ENCODE peak calls at places on chromosomes 12 and 14, in four cellular contexts. O is WTC11, U is K562, S is HepG2. E is an unnamed sample.

GRCh38 chr14:38197001-38197760 is 10.5 kb upstream of the SSTR1 start:
- DNase-seq in O (no peak), U (no peak), S (no peak), E (no peak)

GRCh38 chr12:115485967-115486366 is 791.5 kb downstream of the MED13L start:
- DNase-seq in S (no peak), O (no peak), U (no peak), E (no peak)

GRCh38 chr14:61227893-61228591 is 53.1 kb downstream of the TMEM30B start:
- DNase-seq in S (no peak), U (no peak), O (no peak), E (no peak)

GRCh38 chr12:2856901-2857495 is at the start of gene TEX52:
- DNase-seq in U (no peak), O (peak; percentile 51), S (peak; percentile 22), E (no peak)

GRCh38 chr14:70642313-70643235 is 858 bp downstream of the TTC9 start:
- DNase-seq in O (peak; percentile 29), U (no peak), S (no peak), E (no peak)

GRCh38 chr12:76020731-76021672 is 10.6 kb downstream of the PHLDA1 start:
- DNase-seq in S (no peak), U (no peak), O (no peak), E (peak; percentile 87)

GRCh38 chr12:6871052-6871957 is 1.8 kb downstream of the SPSB2 start:
- DNase-seq in O (no peak), U (peak; percentile 21), S (no peak), E (peak; percentile 76)

GRCh38 chr14:58296731-58297130 is 1.6 kb upstream of the ARID4A start:
- DNase-seq in S (no peak), O (no peak), U (peak; percentile 8), E (no peak)

GRCh38 chr12:115095073-115095748 is 411.2 kb upstream of the TBX3 start:
- DNase-seq in S (no peak), U (no peak), O (no peak), E (no peak)

GRCh38 chr12:100565987-100566545 is 7.4 kb upstream of the GAS2L3 start:
- DNase-seq in U (no peak), O (no peak), S (no peak), E (no peak)

GRCh38 chr12:63965936-63966602 is 121.6 kb downstream of the SRGAP1 start:
- DNase-seq in O (no peak), U (no peak), S (no peak), E (no peak)

GRCh38 chr12:22728989-22729388 is 104.0 kb downstream of the ETNK1 start:
- DNase-seq in O (no peak), U (no peak), S (no peak), E (no peak)

GRCh38 chr12:54370218-54370730 is 6.0 kb upstream of the GPR84 start:
- DNase-seq in S (no peak), O (peak; percentile 89), U (peak; percentile 75), E (peak; percentile 92)

GRCh38 chr12:82688035-82688501 is 1.4 kb downstream of the TMTC2 start:
- DNase-seq in S (no peak), O (no peak), U (no peak), E (peak; percentile 20)

GRCh38 chr14:24057271-24057670 is 5.5 kb downstream of the CARMIL3 start:
- DNase-seq in U (no peak), S (no peak), O (no peak), E (no peak)

GRCh38 chr12:71708658-71709057 is 22.8 kb downstream of the TMEM19 start:
- DNase-seq in O (no peak), S (no peak), U (no peak), E (no peak)

DNA sequence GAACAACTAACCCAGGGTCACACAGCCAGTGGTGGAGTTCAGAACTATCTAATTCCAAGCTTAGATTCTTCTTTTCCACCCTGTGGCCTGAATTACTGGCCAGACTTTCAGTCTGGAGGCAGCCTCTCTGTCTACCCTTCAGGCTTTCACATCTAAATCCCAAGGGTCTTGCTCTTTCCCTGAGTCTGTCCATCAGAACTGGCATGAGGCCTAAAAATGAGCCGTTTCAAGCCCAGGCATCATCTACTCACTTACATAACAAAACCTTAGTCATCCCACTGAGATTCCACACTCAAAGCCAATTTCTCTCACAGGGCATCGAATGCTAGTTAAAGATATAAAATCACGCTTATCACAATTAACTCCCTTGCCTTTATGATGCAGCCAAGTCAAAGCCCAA is 1.3 kb upstream of the PTGDR start:
- DNase-seq in S (no peak), U (no peak), O (no peak), E (no peak)
- TF ChIP-seq NR3C1 in S (no peak), U (no peak), O (no peak), E (no peak)

GRCh38 chr14:64720190-64720589 is 16.0 kb downstream of the PLEKHG3 start:
- DNase-seq in U (no peak), S (peak; percentile 67), O (peak; percentile 5), E (peak; percentile 91)
- TF ChIP-seq NR3C1 in U (no peak), S (no peak), O (no peak), E (no peak)

GRCh38 chr12:12804432-12804886 is 8.7 kb upstream of the DDX47 start:
- DNase-seq in O (no peak), U (no peak), S (peak; percentile 36), E (peak; percentile 88)

GRCh38 chr12:12806784-12807516 is 6.2 kb upstream of the DDX47 start:
- DNase-seq in S (no peak), O (no peak), U (no peak), E (no peak)

GRCh38 chr12:12811343-12811742 is 1.8 kb upstream of the DDX47 start:
- DNase-seq in S (no peak), U (no peak), O (no peak), E (no peak)

GRCh38 chr12:12810507-12811143 is 2.5 kb upstream of the DDX47 start:
- DNase-seq in S (no peak), O (no peak), U (no peak), E (no peak)

GRCh38 chr12:12807970-12808702 is 5.0 kb upstream of the DDX47 start:
- DNase-seq in S (no peak), O (no peak), U (no peak), E (no peak)
- TF ChIP-seq NR3C1 in S (no peak), O (no peak), U (no peak), E (no peak)

GRCh38 chr14:31582286-31582691 is 21.1 kb downstream of the NUBPL start:
- DNase-seq in S (no peak), O (no peak), U (no peak), E (no peak)
- TF ChIP-seq NR3C1 in S (no peak), O (no peak), U (no peak), E (no peak)

E was measured in A549.